ENCODE peak calls at places on chromosomes 3 and 15, in eight cellular contexts. D, L, J, V, H, G, I and Q are unnamed samples.

GRCh38 chr3:24951186-24951585 is 456.5 kb upstream of the THRB start:
- DNase-seq in D (no peak), L (no peak), J (no peak), V (no peak), H (no peak), G (no peak), I (no peak), Q (no peak)

GRCh38 chr3:30342319-30343060 is 263.9 kb upstream of the TGFBR2 start:
- DNase-seq in D (no peak), L (peak), J (no peak), V (peak), H (no peak), G (no peak), I (peak), Q (no peak)

GRCh38 chr3:140910860-140911259 is 30.8 kb upstream of the SLC25A36 start:
- DNase-seq in D (no peak), L (no peak), J (no peak), V (peak), H (no peak), G (peak), I (peak), Q (no peak)

GRCh38 chr3:158571969-158572765 is 1.2 kb downstream of the MLF1 start:
- DNase-seq in D (no peak), L (no peak), J (no peak), V (no peak), H (no peak), G (no peak), I (no peak), Q (no peak)

GRCh38 chr3:126109860-126110235 is 25.9 kb upstream of the SLC41A3 start:
- DNase-seq in D (no peak), L (no peak), J (no peak), V (no peak), H (no peak), G (no peak), I (no peak), Q (peak)

GRCh38 chr3:192929755-192930491 is 12.3 kb upstream of the MB21D2 start:
- DNase-seq in D (no peak), L (no peak), J (no peak), V (no peak), H (no peak), G (no peak), I (no peak), Q (no peak)

GRCh38 chr3:31248619-31248992 is 284.1 kb upstream of the STT3B start:
- DNase-seq in D (no peak), L (no peak), J (no peak), V (no peak), H (no peak), G (no peak), I (no peak), Q (peak)

GRCh38 chr3:43733459-43734384 is 43.0 kb downstream of the ABHD5 start:
- DNase-seq in D (no peak), L (no peak), J (peak), V (peak), H (peak), G (no peak), I (peak), Q (peak)

GRCh38 chr3:99789322-99789721 is 28.3 kb upstream of the CMSS1 start:
- DNase-seq in D (peak), L (no peak), J (no peak), V (peak), H (no peak), G (peak), I (peak), Q (no peak)

GRCh38 chr3:50978991-50979667 is 304.4 kb downstream of the DOCK3 start:
- DNase-seq in D (no peak), L (no peak), J (no peak), V (no peak), H (no peak), G (no peak), I (no peak), Q (no peak)

GRCh38 chr3:13532085-13532484 is 16.8 kb upstream of the FBLN2 start:
- DNase-seq in D (no peak), L (no peak), J (no peak), V (no peak), H (peak), G (no peak), I (no peak), Q (no peak)
- H3K4me3 ChIP-seq in D (no peak), L (no peak), J (no peak), V (no peak), H (no peak), G (no peak), I (no peak), Q (no peak)

DNA sequence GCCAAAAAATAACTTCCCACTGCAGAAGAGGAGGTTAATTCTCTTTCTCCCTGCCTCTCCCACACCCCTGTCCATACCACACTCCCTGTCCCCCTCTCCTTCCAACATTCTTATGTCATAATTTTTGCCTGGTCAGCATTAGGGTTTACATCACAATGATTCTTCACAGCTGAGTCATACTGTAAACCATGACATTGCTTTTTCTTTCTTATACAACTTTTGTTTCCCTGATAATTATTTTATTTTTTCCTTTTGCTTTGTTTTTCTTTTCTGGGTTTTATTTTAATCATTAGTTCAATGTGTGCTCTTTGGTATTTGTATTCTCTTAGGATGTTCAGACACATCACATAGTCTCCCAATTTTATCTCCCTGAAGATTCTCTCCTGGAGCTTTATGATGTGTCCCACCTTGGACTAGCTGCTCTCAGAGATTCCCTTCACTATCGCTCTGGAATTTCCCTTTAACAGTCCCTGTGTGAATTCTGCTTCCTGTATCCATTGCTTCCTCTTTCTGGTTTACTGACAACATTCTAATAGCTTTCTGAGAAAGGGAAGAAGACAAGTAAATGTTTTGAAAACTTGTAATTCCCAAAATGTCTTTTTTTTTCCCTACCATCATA is 70.7 kb downstream of the SOX2 start:
- DNase-seq in D (no peak), L (no peak), J (no peak), V (no peak), H (no peak), G (no peak), I (no peak), Q (no peak)
- H3K4me3 ChIP-seq in D (no peak), L (no peak), J (no peak), V (no peak), H (no peak), G (no peak), I (no peak), Q (no peak)

DNA sequence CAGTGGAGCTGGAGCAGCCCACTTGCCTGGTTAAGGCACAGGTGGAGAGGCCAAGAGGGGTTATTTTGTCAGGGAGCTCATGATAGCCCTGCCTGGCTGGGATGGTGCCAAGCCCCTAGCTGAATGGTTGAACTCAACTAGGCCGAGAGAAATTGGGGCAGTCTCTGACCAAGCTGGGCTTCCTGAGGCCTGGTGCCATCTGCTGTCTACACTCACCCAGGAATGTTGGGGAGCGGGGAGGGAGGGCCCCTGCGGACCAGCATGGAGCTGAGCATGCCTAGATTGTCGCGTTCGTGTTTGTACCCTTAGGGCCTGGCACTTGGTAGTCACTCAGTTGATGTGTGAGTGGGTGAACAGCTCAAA is 1.2 kb downstream of the BRPF1 start:
- DNase-seq in D (no peak), L (no peak), J (no peak), V (peak), H (no peak), G (no peak), I (peak), Q (no peak)
- H3K4me3 ChIP-seq in D (peak), L (peak), J (peak), V (peak), H (peak), G (peak), I (peak), Q (peak)

GRCh38 chr15:64222573-64223361 is 59.9 kb upstream of the PPIB start:
- DNase-seq in D (no peak), L (no peak), J (no peak), V (no peak), H (no peak), G (no peak), I (peak), Q (no peak)

GRCh38 chr15:64225804-64226203 is 63.0 kb upstream of the PPIB start:
- DNase-seq in D (no peak), L (no peak), J (no peak), V (no peak), H (no peak), G (no peak), I (no peak), Q (no peak)

GRCh38 chr15:64229129-64229724 is 66.4 kb upstream of the PPIB start:
- DNase-seq in D (no peak), L (no peak), J (no peak), V (no peak), H (no peak), G (no peak), I (no peak), Q (no peak)

GRCh38 chr15:64224508-64224907 is 61.7 kb upstream of the PPIB start:
- DNase-seq in D (no peak), L (no peak), J (no peak), V (peak), H (no peak), G (peak), I (peak), Q (no peak)
- H3K4me3 ChIP-seq in D (no peak), L (no peak), J (no peak), V (no peak), H (no peak), G (no peak), I (no peak), Q (no peak)

GRCh38 chr15:39921274-39921638 is 1.2 kb upstream of the GPR176 start:
- DNase-seq in D (no peak), L (no peak), J (no peak), V (no peak), H (no peak), G (no peak), I (no peak), Q (no peak)

GRCh38 chr15:39920510-39921273 is 626 bp upstream of the GPR176 start:
- DNase-seq in D (peak), L (peak), J (peak), V (peak), H (peak), G (peak), I (peak), Q (no peak)

GRCh38 chr15:39919740-39920509 is at the start of gene GPR176:
- DNase-seq in D (peak), L (peak), J (peak), V (peak), H (peak), G (peak), I (peak), Q (no peak)

GRCh38 chr15:39918688-39919385 is 1.2 kb downstream of the GPR176 start:
- DNase-seq in D (no peak), L (no peak), J (no peak), V (peak), H (no peak), G (no peak), I (peak), Q (no peak)

DNA sequence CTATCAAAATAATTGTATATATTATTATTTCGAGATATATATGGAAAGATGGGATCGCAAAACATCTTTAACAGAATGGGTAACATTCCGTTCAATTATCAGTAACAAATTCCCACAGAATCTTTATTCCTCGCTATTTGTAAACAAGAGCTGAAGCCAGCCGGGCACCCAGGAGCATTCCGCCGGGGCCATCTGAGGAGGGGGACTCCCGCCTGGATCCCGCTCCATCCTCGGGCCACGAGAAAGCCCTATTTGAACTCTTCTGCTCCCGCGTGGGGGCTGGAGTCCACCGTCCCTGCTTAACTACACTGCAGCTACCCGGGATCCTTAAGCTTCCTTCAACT is 698 bp downstream of the GPR176 start:
- DNase-seq in D (no peak), L (no peak), J (no peak), V (no peak), H (no peak), G (peak), I (no peak), Q (no peak)
- H3K4me3 ChIP-seq in D (peak), L (peak), J (peak), V (peak), H (peak), G (peak), I (peak), Q (peak)

GRCh38 chr15:85622432-85622831 is 172.3 kb downstream of the KLHL25 start:
- DNase-seq in D (peak), L (no peak), J (no peak), V (peak), H (no peak), G (no peak), I (peak), Q (no peak)
- H3K4me3 ChIP-seq in D (no peak), L (no peak), J (peak), V (peak), H (peak), G (no peak), I (no peak), Q (peak)

GRCh38 chr3:188053710-188054379 is 100.1 kb upstream of the LPP start:
- DNase-seq in D (no peak), L (no peak), J (no peak), V (peak), H (no peak), G (no peak), I (no peak), Q (no peak)
- H3K4me3 ChIP-seq in D (no peak), L (no peak), J (no peak), V (no peak), H (peak), G (no peak), I (no peak), Q (no peak)

GRCh38 chr3:46692566-46692983 is 904 bp downstream of the ALS2CL start:
- DNase-seq in D (no peak), L (peak), J (peak), V (no peak), H (no peak), G (no peak), I (no peak), Q (no peak)
- H3K4me3 ChIP-seq in D (peak), L (peak), J (peak), V (peak), H (peak), G (peak), I (peak), Q (peak)